ENCODE peak calls at places on chromosomes 16 and 17, in five cellular contexts. Q is T-cell, J is endodermal cell, Y is HEK293T, T is lower leg skin. K is an unnamed sample.

GRCh38 chr17:9729034-9729650 is 62.2 kb downstream of the DHRS7C start:
- DNase-seq in Y (peak), T (no peak), Q (no peak), J (peak), K (no peak)

GRCh38 chr16:89892635-89893034 is 19.2 kb downstream of the TCF25 start:
- DNase-seq in Y (no peak), T (no peak), Q (no peak), J (no peak), K (no peak)

GRCh38 chr17:2058521-2059124 is 3.7 kb downstream of the HIC1 start:
- DNase-seq in Q (peak), Y (peak), J (peak), T (peak), K (peak)

GRCh38 chr17:78933959-78934568 is 8.9 kb upstream of the TIMP2 start:
- DNase-seq in Y (peak), J (peak), T (peak), Q (no peak), K (peak)

GRCh38 chr16:81696136-81696958 is 82.7 kb upstream of the PLCG2 start:
- DNase-seq in J (no peak), Y (no peak), Q (no peak), T (no peak), K (no peak)

GRCh38 chr17:29216856-29217255 is 29.8 kb upstream of the CRYBA1 start:
- DNase-seq in T (peak), J (no peak), Q (no peak), Y (no peak), K (no peak)

GRCh38 chr17:8799851-8800212 is 667 bp upstream of the MFSD6L start:
- DNase-seq in T (peak), J (no peak), Y (no peak), Q (no peak), K (no peak)

GRCh38 chr17:48634446-48635208 is 8.5 kb upstream of the HOXB9 start:
- DNase-seq in J (peak), Q (no peak), Y (no peak), T (no peak), K (no peak)

GRCh38 chr17:79075433-79075805 is 795 bp downstream of the ENGASE start:
- DNase-seq in Q (no peak), Y (no peak), J (no peak), T (no peak), K (no peak)

GRCh38 chr17:82536220-82537201 is 17.0 kb downstream of the FOXK2 start:
- DNase-seq in J (peak), Q (no peak), T (no peak), Y (no peak), K (no peak)

GRCh38 chr16:24344791-24345190 is 88.7 kb downstream of the CACNG3 start:
- DNase-seq in Q (no peak), T (no peak), J (no peak), Y (no peak), K (no peak)

GRCh38 chr17:69485901-69486643 is 71.6 kb downstream of the MAP2K6 start:
- DNase-seq in Q (no peak), T (no peak), J (no peak), Y (no peak), K (no peak)

GRCh38 chr17:83185023-83186002 is 105.9 kb downstream of the METRNL start:
- DNase-seq in J (no peak), T (peak), Q (no peak), Y (no peak), K (no peak)

GRCh38 chr17:49935526-49936210 is 33.3 kb upstream of the DLX4 start:
- DNase-seq in T (no peak), J (no peak), Y (no peak), Q (no peak), K (no peak)

GRCh38 chr16:31105677-31106213 is 2.4 kb upstream of the BCKDK start:
- DNase-seq in J (peak), Q (peak), Y (peak), T (peak), K (peak)

GRCh38 chr16:86496262-86496928 is 13.9 kb upstream of the FOXF1 start:
- DNase-seq in Q (no peak), J (no peak), T (no peak), Y (no peak), K (no peak)

K was measured in gastrocnemius medialis.